ENCODE peak calls at places on chromosome X, in seven cellular contexts. One of them, this sample, is unnamed.

GRCh38 chrX:10327651-10328050 is 170.9 kb downstream of the CLCN4 start:
- DNase-seq in mucosa of descending colon: no peak
- DNase-seq in heart left ventricle: no peak
- DNase-seq in breast epithelium: no peak
- DNase-seq in AG04450: no peak
- DNase-seq in heart right ventricle: no peak
- DNase-seq in GM12864: no peak
- DNase-seq in this sample: no peak

GRCh38 chrX:45515262-45516215 is 314.9 kb upstream of the DIPK2B start:
- DNase-seq in mucosa of descending colon: peak
- DNase-seq in heart left ventricle: peak
- DNase-seq in breast epithelium: no peak
- DNase-seq in AG04450: peak
- DNase-seq in heart right ventricle: peak
- DNase-seq in GM12864: peak
- DNase-seq in this sample: peak

GRCh38 chrX:148441387-148441786 is 59.0 kb upstream of the AFF2 start:
- DNase-seq in mucosa of descending colon: no peak
- DNase-seq in heart left ventricle: no peak
- DNase-seq in breast epithelium: no peak
- DNase-seq in AG04450: no peak
- DNase-seq in heart right ventricle: no peak
- DNase-seq in GM12864: no peak
- DNase-seq in this sample: no peak

GRCh38 chrX:75522565-75523411 is at the start of gene ZDHHC15:
- DNase-seq in mucosa of descending colon: peak
- DNase-seq in heart left ventricle: peak
- DNase-seq in breast epithelium: peak
- DNase-seq in AG04450: no peak
- DNase-seq in heart right ventricle: peak
- DNase-seq in GM12864: no peak
- DNase-seq in this sample: peak

GRCh38 chrX:30027636-30028035 is 187.7 kb upstream of the MAGEB2 start:
- DNase-seq in mucosa of descending colon: no peak
- DNase-seq in heart left ventricle: no peak
- DNase-seq in breast epithelium: no peak
- DNase-seq in AG04450: no peak
- DNase-seq in heart right ventricle: no peak
- DNase-seq in GM12864: no peak
- DNase-seq in this sample: no peak

GRCh38 chrX:30781711-30782444 is 107.2 kb downstream of the TAB3 start:
- DNase-seq in mucosa of descending colon: no peak
- DNase-seq in heart left ventricle: no peak
- DNase-seq in breast epithelium: no peak
- DNase-seq in AG04450: no peak
- DNase-seq in heart right ventricle: no peak
- DNase-seq in GM12864: no peak
- DNase-seq in this sample: no peak

GRCh38 chrX:49840679-49841078 is 11.6 kb downstream of the PAGE4 start:
- DNase-seq in mucosa of descending colon: peak
- DNase-seq in heart left ventricle: peak
- DNase-seq in breast epithelium: peak
- DNase-seq in AG04450: no peak
- DNase-seq in heart right ventricle: peak
- DNase-seq in GM12864: peak
- DNase-seq in this sample: peak

GRCh38 chrX:20571611-20572010 is 304.9 kb upstream of the RPS6KA3 start:
- DNase-seq in mucosa of descending colon: no peak
- DNase-seq in heart left ventricle: no peak
- DNase-seq in breast epithelium: no peak
- DNase-seq in AG04450: no peak
- DNase-seq in heart right ventricle: no peak
- DNase-seq in GM12864: no peak
- DNase-seq in this sample: peak

GRCh38 chrX:125266153-125266660 is 53.5 kb upstream of the TEX13C start:
- DNase-seq in mucosa of descending colon: no peak
- DNase-seq in heart left ventricle: no peak
- DNase-seq in breast epithelium: no peak
- DNase-seq in AG04450: no peak
- DNase-seq in heart right ventricle: no peak
- DNase-seq in GM12864: no peak
- DNase-seq in this sample: no peak

GRCh38 chrX:23003121-23003520 is 3.4 kb downstream of the DDX53 start:
- DNase-seq in mucosa of descending colon: no peak
- DNase-seq in heart left ventricle: no peak
- DNase-seq in breast epithelium: no peak
- DNase-seq in AG04450: no peak
- DNase-seq in heart right ventricle: no peak
- DNase-seq in GM12864: no peak
- DNase-seq in this sample: peak

GRCh38 chrX:12446342-12447075 is 308.2 kb downstream of the FRMPD4 start:
- DNase-seq in mucosa of descending colon: no peak
- DNase-seq in heart left ventricle: no peak
- DNase-seq in breast epithelium: no peak
- DNase-seq in AG04450: no peak
- DNase-seq in heart right ventricle: no peak
- DNase-seq in GM12864: no peak
- DNase-seq in this sample: peak

GRCh38 chrX:314781-315595 is 3.6 kb downstream of the GTPBP6 start:
- DNase-seq in mucosa of descending colon: no peak
- DNase-seq in heart left ventricle: peak
- DNase-seq in breast epithelium: peak
- DNase-seq in AG04450: no peak
- DNase-seq in heart right ventricle: no peak
- DNase-seq in GM12864: no peak
- DNase-seq in this sample: peak

GRCh38 chrX:57227691-57228090 is 58.8 kb upstream of the FAAH2 start:
- DNase-seq in mucosa of descending colon: no peak
- DNase-seq in heart left ventricle: no peak
- DNase-seq in breast epithelium: no peak
- DNase-seq in AG04450: no peak
- DNase-seq in heart right ventricle: no peak
- DNase-seq in GM12864: no peak
- DNase-seq in this sample: no peak

GRCh38 chrX:97332963-97333362 is 449.3 kb downstream of the RPA4 start:
- DNase-seq in mucosa of descending colon: no peak
- DNase-seq in heart left ventricle: no peak
- DNase-seq in breast epithelium: no peak
- DNase-seq in AG04450: no peak
- DNase-seq in heart right ventricle: no peak
- DNase-seq in GM12864: no peak
- DNase-seq in this sample: peak

GRCh38 chrX:139483721-139484120 is 46.8 kb upstream of the F9 start:
- DNase-seq in mucosa of descending colon: no peak
- DNase-seq in heart left ventricle: no peak
- DNase-seq in breast epithelium: no peak
- DNase-seq in AG04450: no peak
- DNase-seq in heart right ventricle: no peak
- DNase-seq in GM12864: no peak
- DNase-seq in this sample: no peak

GRCh38 chrX:24229967-24230366 is 80.4 kb downstream of the ZFX start:
- DNase-seq in mucosa of descending colon: no peak
- DNase-seq in heart left ventricle: peak
- DNase-seq in breast epithelium: no peak
- DNase-seq in AG04450: no peak
- DNase-seq in heart right ventricle: peak
- DNase-seq in GM12864: no peak
- DNase-seq in this sample: peak

GRCh38 chrX:15465896-15466651 is 27.1 kb downstream of the PIR start:
- DNase-seq in mucosa of descending colon: no peak
- DNase-seq in heart left ventricle: no peak
- DNase-seq in breast epithelium: no peak
- DNase-seq in AG04450: no peak
- DNase-seq in heart right ventricle: no peak
- DNase-seq in GM12864: no peak
- DNase-seq in this sample: peak

GRCh38 chrX:136168929-136169735 is 21.8 kb downstream of the FHL1 start:
- DNase-seq in mucosa of descending colon: peak
- DNase-seq in heart left ventricle: peak
- DNase-seq in breast epithelium: no peak
- DNase-seq in AG04450: peak
- DNase-seq in heart right ventricle: peak
- DNase-seq in GM12864: no peak
- DNase-seq in this sample: peak

GRCh38 chrX:124502144-124502543 is 155.8 kb downstream of the SH2D1A start:
- DNase-seq in mucosa of descending colon: no peak
- DNase-seq in heart left ventricle: no peak
- DNase-seq in breast epithelium: no peak
- DNase-seq in AG04450: no peak
- DNase-seq in heart right ventricle: no peak
- DNase-seq in GM12864: no peak
- DNase-seq in this sample: no peak

GRCh38 chrX:132467029-132467428 is 21.8 kb downstream of the MBNL3 start:
- DNase-seq in mucosa of descending colon: no peak
- DNase-seq in heart left ventricle: no peak
- DNase-seq in breast epithelium: no peak
- DNase-seq in AG04450: no peak
- DNase-seq in heart right ventricle: no peak
- DNase-seq in GM12864: no peak
- DNase-seq in this sample: peak

GRCh38 chrX:130110379-130111219 is at the start of gene ELF4:
- DNase-seq in mucosa of descending colon: peak
- DNase-seq in heart left ventricle: peak
- DNase-seq in breast epithelium: no peak
- DNase-seq in AG04450: no peak
- DNase-seq in heart right ventricle: no peak
- DNase-seq in GM12864: no peak
- DNase-seq in this sample: peak

GRCh38 chrX:50579955-50580354 is 109.3 kb upstream of the DGKK start:
- DNase-seq in mucosa of descending colon: peak
- DNase-seq in heart left ventricle: peak
- DNase-seq in breast epithelium: no peak
- DNase-seq in AG04450: peak
- DNase-seq in heart right ventricle: peak
- DNase-seq in GM12864: peak
- DNase-seq in this sample: peak

GRCh38 chrX:150324919-150325318 is 38.2 kb upstream of the MAMLD1 start:
- DNase-seq in mucosa of descending colon: no peak
- DNase-seq in heart left ventricle: no peak
- DNase-seq in breast epithelium: no peak
- DNase-seq in AG04450: no peak
- DNase-seq in heart right ventricle: no peak
- DNase-seq in GM12864: no peak
- DNase-seq in this sample: no peak

GRCh38 chrX:1126738-1127137 is 85.7 kb downstream of the CRLF2 start:
- DNase-seq in mucosa of descending colon: no peak
- DNase-seq in heart left ventricle: no peak
- DNase-seq in breast epithelium: peak
- DNase-seq in AG04450: no peak
- DNase-seq in heart right ventricle: no peak
- DNase-seq in GM12864: no peak
- DNase-seq in this sample: no peak

GRCh38 chrX:107902721-107903120 is 77.1 kb downstream of the MID2 start:
- DNase-seq in mucosa of descending colon: no peak
- DNase-seq in heart left ventricle: no peak
- DNase-seq in breast epithelium: no peak
- DNase-seq in AG04450: no peak
- DNase-seq in heart right ventricle: no peak
- DNase-seq in GM12864: no peak
- DNase-seq in this sample: no peak

GRCh38 chrX:39905946-39906345 is 191.8 kb downstream of the BCOR start:
- DNase-seq in mucosa of descending colon: no peak
- DNase-seq in heart left ventricle: no peak
- DNase-seq in breast epithelium: no peak
- DNase-seq in AG04450: no peak
- DNase-seq in heart right ventricle: no peak
- DNase-seq in GM12864: no peak
- DNase-seq in this sample: no peak
- TF ChIP-seq CTCF in mucosa of descending colon: no peak
- TF ChIP-seq CTCF in heart left ventricle: no peak
- TF ChIP-seq CTCF in breast epithelium: no peak
- TF ChIP-seq CTCF in AG04450: no peak
- TF ChIP-seq CTCF in heart right ventricle: no peak
- TF ChIP-seq CTCF in GM12864: no peak
- TF ChIP-seq CTCF in this sample: no peak

GRCh38 chrX:153726286-153727107 is 1.8 kb downstream of the ABCD1 start:
- DNase-seq in mucosa of descending colon: peak
- DNase-seq in heart left ventricle: peak
- DNase-seq in breast epithelium: no peak
- DNase-seq in AG04450: no peak
- DNase-seq in heart right ventricle: peak
- DNase-seq in GM12864: peak
- DNase-seq in this sample: peak
- H3K4me3 ChIP-seq in mucosa of descending colon: no peak
- H3K4me3 ChIP-seq in heart left ventricle: peak
- H3K4me3 ChIP-seq in breast epithelium: peak
- H3K4me3 ChIP-seq in AG04450: peak
- H3K4me3 ChIP-seq in heart right ventricle: peak
- H3K4me3 ChIP-seq in GM12864: peak
- H3K4me3 ChIP-seq in this sample: peak

GRCh38 chrX:42678133-42678532 is 99.8 kb downstream of the PPP1R2C start:
- DNase-seq in mucosa of descending colon: peak
- DNase-seq in heart left ventricle: no peak
- DNase-seq in breast epithelium: no peak
- DNase-seq in AG04450: no peak
- DNase-seq in heart right ventricle: no peak
- DNase-seq in GM12864: no peak
- DNase-seq in this sample: peak
- TF ChIP-seq CTCF in mucosa of descending colon: no peak
- TF ChIP-seq CTCF in heart left ventricle: peak
- TF ChIP-seq CTCF in breast epithelium: no peak
- TF ChIP-seq CTCF in AG04450: no peak
- TF ChIP-seq CTCF in heart right ventricle: peak
- TF ChIP-seq CTCF in GM12864: no peak
- TF ChIP-seq CTCF in this sample: peak

GRCh38 chrX:69616520-69617203 is 749 bp downstream of the EDA start:
- DNase-seq in mucosa of descending colon: peak
- DNase-seq in heart left ventricle: peak
- DNase-seq in breast epithelium: no peak
- DNase-seq in AG04450: no peak
- DNase-seq in heart right ventricle: peak
- DNase-seq in GM12864: no peak
- DNase-seq in this sample: peak
- H3K4me3 ChIP-seq in mucosa of descending colon: no peak
- H3K4me3 ChIP-seq in heart left ventricle: peak
- H3K4me3 ChIP-seq in breast epithelium: peak
- H3K4me3 ChIP-seq in AG04450: peak
- H3K4me3 ChIP-seq in heart right ventricle: peak
- H3K4me3 ChIP-seq in GM12864: no peak
- H3K4me3 ChIP-seq in this sample: peak

DNA sequence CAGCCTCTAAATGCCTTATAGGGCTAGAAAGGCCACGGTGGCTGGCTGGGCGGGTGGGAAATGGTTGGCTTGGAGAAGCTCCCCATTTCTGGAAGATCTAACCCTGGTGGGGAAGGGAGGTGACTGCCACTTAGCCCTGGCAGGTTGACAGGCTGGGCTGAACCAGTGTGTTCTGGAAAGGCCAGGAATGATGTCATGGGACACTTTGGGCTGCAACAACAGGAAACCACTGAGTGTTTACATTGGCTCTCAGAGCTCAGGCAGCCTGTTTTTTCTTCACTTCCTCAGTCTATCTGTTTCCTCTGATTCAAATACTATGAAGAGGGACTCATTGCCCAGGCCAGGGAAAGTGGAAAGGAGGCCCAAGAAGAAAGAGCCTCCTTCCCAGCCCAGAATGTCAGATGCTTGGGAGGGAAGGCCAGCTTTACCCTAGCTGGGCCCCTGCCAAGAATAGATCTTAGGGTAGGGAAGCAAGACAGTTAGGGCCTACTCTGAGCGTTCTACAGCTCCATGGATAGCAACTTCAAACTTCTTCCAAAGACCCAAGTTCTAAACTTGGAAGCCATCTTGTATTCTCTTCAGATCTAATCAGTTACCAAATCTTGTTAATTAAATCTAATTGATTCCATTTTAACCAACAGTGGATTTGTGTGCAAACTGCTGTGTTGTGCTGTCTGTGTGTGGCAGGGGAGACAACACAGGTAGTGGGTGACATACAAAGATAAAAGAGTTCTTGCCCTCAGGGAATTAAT is 65.7 kb upstream of the MSN start:
- DNase-seq in mucosa of descending colon: peak
- DNase-seq in heart left ventricle: peak
- DNase-seq in breast epithelium: no peak
- DNase-seq in AG04450: peak
- DNase-seq in heart right ventricle: peak
- DNase-seq in GM12864: no peak
- DNase-seq in this sample: peak
- TF ChIP-seq CTCF in mucosa of descending colon: no peak
- TF ChIP-seq CTCF in heart left ventricle: no peak
- TF ChIP-seq CTCF in breast epithelium: no peak
- TF ChIP-seq CTCF in AG04450: no peak
- TF ChIP-seq CTCF in heart right ventricle: no peak
- TF ChIP-seq CTCF in GM12864: no peak
- TF ChIP-seq CTCF in this sample: no peak

This sample was measured in fibroblast of pulmonary artery.